ENCODE peak calls at places on chromosomes 11 and 22, in seven cellular contexts. D is H9; P is activated CD8-positive, alpha-beta memory T cell treated with anti-CD3 and anti-CD28 coated beads, Interleukin-2, amount 50 U/mL, for 48 hours; G is nucleus accumbens; T is ELF-1; V is SK-N-MC; E is BJ. S is an unnamed sample.
A peak's percentile ranks its signal among the peaks of the same experiment; 100 is the strongest.

GRCh38 chr11:82680252-82680651 is 53.4 kb downstream of the FAM181B start:
- DNase-seq in V (no peak), T (peak; percentile 69), D (no peak), E (no peak), G (no peak), P (no peak), S (no peak)

GRCh38 chr11:96088914-96089313 is 165.0 kb upstream of the MTMR2 start:
- DNase-seq in G (no peak), D (no peak), P (no peak), V (no peak), E (no peak), T (no peak), S (no peak)

GRCh38 chr11:61541568-61541967 is 33.0 kb downstream of the LRRC10B start:
- DNase-seq in P (no peak), V (no peak), T (peak; percentile 75), G (no peak), D (peak; percentile 91), E (no peak), S (peak; percentile 56)

GRCh38 chr11:69085490-69086095 is 36.9 kb downstream of the TPCN2 start:
- DNase-seq in P (no peak), T (no peak), V (no peak), G (no peak), E (no peak), D (no peak), S (no peak)

GRCh38 chr22:25482868-25483639 is 81.4 kb upstream of the GRK3 start:
- DNase-seq in D (no peak), T (no peak), P (peak; percentile 26), G (peak; percentile 26), E (no peak), V (no peak), S (no peak)

GRCh38 chr11:6611092-6612007 is 666 bp downstream of the TAF10 start:
- DNase-seq in T (peak; percentile 30), G (no peak), D (peak; percentile 27), P (no peak), E (no peak), V (no peak), S (no peak)

GRCh38 chr11:62925745-62926668 is 4.8 kb upstream of the CHRM1 start:
- DNase-seq in P (no peak), D (no peak), G (no peak), T (peak; percentile 49), V (no peak), E (no peak), S (no peak)

GRCh38 chr22:40624770-40625169 is 11.7 kb downstream of the MRTFA start:
- DNase-seq in G (no peak), E (no peak), P (no peak), V (no peak), D (no peak), T (no peak), S (no peak)

GRCh38 chr22:30422481-30423295 is 2.9 kb upstream of the MTFP1 start:
- DNase-seq in T (peak; percentile 71), D (peak; percentile 76), G (no peak), E (peak; percentile 70), V (no peak), P (peak; percentile 83), S (peak; percentile 92)

GRCh38 chr11:62676698-62677097 is 2.2 kb downstream of the UBXN1 start:
- DNase-seq in E (no peak), T (no peak), D (no peak), G (no peak), V (no peak), P (no peak), S (no peak)

GRCh38 chr11:102990145-102990544 is 34.6 kb upstream of the MMP13 start:
- DNase-seq in P (no peak), G (no peak), E (no peak), V (no peak), T (no peak), D (no peak), S (no peak)

GRCh38 chr11:10823152-10823579 is 14.4 kb upstream of the EIF4G2 start:
- DNase-seq in E (no peak), V (no peak), G (no peak), T (no peak), P (no peak), D (no peak), S (no peak)

GRCh38 chr11:130163346-130164220 is 4.0 kb downstream of the ST14 start:
- DNase-seq in E (no peak), V (no peak), G (no peak), P (no peak), D (no peak), T (peak; percentile 54), S (peak; percentile 48)

GRCh38 chr11:133980665-133981064 is 23.9 kb upstream of the IGSF9B start:
- DNase-seq in P (no peak), T (no peak), D (no peak), V (no peak), E (no peak), G (no peak), S (no peak)

GRCh38 chr11:88171982-88172381 is 3.3 kb downstream of the RAB38 start:
- DNase-seq in G (no peak), T (peak; percentile 39), D (no peak), V (no peak), P (no peak), E (no peak), S (no peak)

GRCh38 chr22:50197000-50197800 is 3.6 kb upstream of the SELENOO start:
- DNase-seq in V (no peak), P (no peak), T (no peak), E (no peak), D (no peak), G (no peak), S (no peak)

GRCh38 chr22:42365337-42365865 is 66.8 kb downstream of the NFAM1 start:
- DNase-seq in D (peak; percentile 66), G (no peak), P (no peak), E (no peak), T (peak; percentile 94), V (no peak), S (no peak)

GRCh38 chr11:69472053-69472765 is 9.3 kb upstream of the LINC01488 start:
- DNase-seq in T (no peak), P (no peak), G (no peak), V (no peak), E (no peak), D (no peak), S (no peak)

GRCh38 chr22:22838148-22838786 is 49.3 kb upstream of the IGLL5 start:
- DNase-seq in E (no peak), G (no peak), P (no peak), T (no peak), V (no peak), D (no peak), S (no peak)

GRCh38 chr11:3359092-3359824 is 19.7 kb downstream of the ZNF195 start:
- DNase-seq in T (no peak), E (no peak), P (no peak), G (no peak), D (no peak), V (no peak), S (no peak)

GRCh38 chr11:70760416-70761020 is 362.2 kb downstream of the CTTN start:
- DNase-seq in D (no peak), G (no peak), V (no peak), P (no peak), T (no peak), E (no peak), S (no peak)

GRCh38 chr11:79864882-79865281 is 424.1 kb upstream of the TENM4 start:
- DNase-seq in P (no peak), T (no peak), V (no peak), G (no peak), D (no peak), E (no peak), S (peak; percentile 24)

GRCh38 chr11:125154380-125155099 is 10.0 kb upstream of the PKNOX2 start:
- DNase-seq in P (no peak), V (no peak), G (no peak), D (peak; percentile 9), E (no peak), T (peak; percentile 93), S (no peak)

GRCh38 chr11:45037425-45038005 is 86.8 kb upstream of the TP53I11 start:
- DNase-seq in E (no peak), P (no peak), T (peak; percentile 54), G (no peak), D (no peak), V (no peak), S (no peak)

GRCh38 chr22:35367331-35367886 is 13.5 kb upstream of the HMOX1 start:
- DNase-seq in T (no peak), D (no peak), G (no peak), V (no peak), P (no peak), E (no peak), S (no peak)

GRCh38 chr11:2944953-2945756 is 15.9 kb upstream of the PHLDA2 start:
- DNase-seq in T (peak; percentile 80), G (peak; percentile 57), P (no peak), D (peak; percentile 88), E (peak; percentile 54), V (no peak), S (no peak)

GRCh38 chr11:27266125-27266524 is 96.9 kb downstream of the CCDC34 start:
- DNase-seq in D (no peak), G (no peak), E (no peak), P (no peak), V (no peak), T (no peak), S (no peak)

GRCh38 chr11:2358754-2359444 is 18.2 kb upstream of the CD81 start:
- DNase-seq in G (no peak), E (no peak), T (no peak), P (no peak), D (no peak), V (no peak), S (no peak)

GRCh38 chr11:24716403-24716802 is 219.6 kb downstream of the LUZP2 start:
- DNase-seq in D (no peak), T (no peak), E (no peak), V (no peak), P (no peak), G (no peak), S (no peak)

GRCh38 chr11:116870054-116870453 is 32.6 kb upstream of the APOA1 start:
- DNase-seq in V (no peak), G (no peak), D (no peak), P (no peak), E (no peak), T (no peak), S (no peak)

GRCh38 chr11:95703059-95703458 is 86.5 kb downstream of the FAM76B start:
- DNase-seq in D (no peak), T (no peak), G (no peak), E (no peak), P (no peak), V (no peak), S (no peak)

GRCh38 chr11:74937696-74938475 is 11.0 kb downstream of the XRRA1 start:
- DNase-seq in V (no peak), P (no peak), E (no peak), G (no peak), T (no peak), D (no peak), S (peak; percentile 78)

GRCh38 chr22:38882972-38883622 is 11.1 kb upstream of the CBX6 start:
- DNase-seq in P (no peak), G (no peak), T (no peak), V (no peak), D (no peak), E (no peak), S (no peak)

S was measured in HT1080.